ENCODE peak calls at places on chromosome 21, in eight cellular contexts. Z, N, A, Q, X, P, B and L are unnamed samples. For H3K4me1, the result is how much of the 10 kb centered on the place peaks cover.

GRCh38 chr21:45987121-45987711 is 5.6 kb downstream of the COL6A1 start:
- DNase-seq in B (peak), Z (peak), P (no peak), X (peak), Q (no peak), A (peak), N (no peak), L (peak)

GRCh38 chr21:15243356-15243755 is 178.6 kb upstream of the NRIP1 start:
- DNase-seq in B (no peak), Q (no peak), N (no peak), A (no peak), P (no peak), Z (no peak), X (no peak), L (no peak)

GRCh38 chr21:25568230-25568629 is 39.1 kb downstream of the MRPL39 start:
- DNase-seq in P (no peak), Z (peak), B (peak), N (peak), Q (no peak), A (no peak), X (no peak), L (peak)

GRCh38 chr21:27636671-27637070 is 669.8 kb upstream of the ADAMTS5 start:
- DNase-seq in Q (no peak), Z (no peak), P (no peak), A (no peak), X (no peak), B (no peak), N (no peak), L (no peak)

GRCh38 chr21:46217511-46218196 is 10.9 kb downstream of the LSS start:
- DNase-seq in B (peak), Q (no peak), N (no peak), P (no peak), A (peak), X (no peak), Z (no peak), L (no peak)

GRCh38 chr21:36183144-36183795 is 26.6 kb downstream of the DOP1B start:
- DNase-seq in P (no peak), N (no peak), B (no peak), Z (no peak), A (no peak), X (peak), Q (no peak), L (no peak)

GRCh38 chr21:34826818-34827217 is 158.0 kb downstream of the CLIC6 start:
- DNase-seq in B (no peak), N (peak), Q (no peak), Z (no peak), P (no peak), X (peak), A (no peak), L (no peak)

GRCh38 chr21:25563399-25564116 is 43.7 kb downstream of the MRPL39 start:
- DNase-seq in X (no peak), B (no peak), Q (no peak), A (no peak), N (no peak), P (no peak), Z (no peak), L (no peak)

GRCh38 chr21:20258542-20258941 is 739.7 kb upstream of the NCAM2 start:
- DNase-seq in B (no peak), N (no peak), P (no peak), Q (peak), Z (no peak), X (no peak), A (no peak), L (no peak)

GRCh38 chr21:45542667-45543370 is 579 bp upstream of the SLC19A1 start:
- DNase-seq in P (peak), B (peak), N (peak), Z (peak), A (peak), X (peak), Q (no peak), L (peak)

GRCh38 chr21:17101696-17102095 is 411.1 kb upstream of the CXADR start:
- DNase-seq in Q (no peak), Z (no peak), B (no peak), P (no peak), A (no peak), N (no peak), X (no peak), L (no peak)

GRCh38 chr21:14259669-14260458 is 43.9 kb downstream of the RBM11 start:
- DNase-seq in N (no peak), Z (no peak), Q (peak), X (no peak), P (no peak), A (no peak), B (no peak), L (no peak)

GRCh38 chr21:35743571-35743970 is 316.8 kb downstream of the SETD4 start:
- DNase-seq in N (no peak), Z (no peak), Q (no peak), P (no peak), X (no peak), A (no peak), B (no peak), L (no peak)

GRCh38 chr21:14759285-14759684 is 213.2 kb upstream of the SAMSN1 start:
- DNase-seq in P (no peak), Z (no peak), B (no peak), X (no peak), Q (no peak), N (no peak), A (no peak), L (no peak)

GRCh38 chr21:27406297-27407009 is 439.6 kb upstream of the ADAMTS5 start:
- DNase-seq in A (no peak), P (no peak), Z (no peak), Q (no peak), N (no peak), X (no peak), B (no peak), L (no peak)

GRCh38 chr21:43269461-43269860 is 100.7 kb downstream of the CRYAA start:
- DNase-seq in A (no peak), X (no peak), B (no peak), N (no peak), Z (peak), Q (peak), P (no peak), L (no peak)

GRCh38 chr21:17461014-17461413 is 51.8 kb upstream of the CXADR start:
- DNase-seq in X (no peak), Q (no peak), Z (peak), P (no peak), A (peak), N (no peak), B (no peak), L (peak)

GRCh38 chr21:26095131-26095530 is 75.4 kb downstream of the APP start:
- DNase-seq in X (no peak), P (no peak), Z (no peak), A (no peak), N (no peak), Q (no peak), B (no peak), L (no peak)

GRCh38 chr21:17051054-17051453 is 461.8 kb upstream of the CXADR start:
- DNase-seq in Q (no peak), Z (no peak), X (no peak), A (peak), P (no peak), B (no peak), N (no peak), L (no peak)

GRCh38 chr21:43306911-43307676 is 119.8 kb downstream of the SIK1 start:
- DNase-seq in P (peak), A (no peak), B (peak), Z (peak), X (no peak), N (no peak), Q (peak), L (peak)

GRCh38 chr21:43893536-43894205 is 28.6 kb downstream of the AGPAT3 start:
- DNase-seq in B (peak), N (no peak), A (no peak), Q (no peak), Z (no peak), P (peak), X (no peak), L (no peak)

GRCh38 chr21:32599146-32599925 is 12.8 kb downstream of the CFAP298 start:
- DNase-seq in Q (no peak), A (no peak), X (no peak), N (peak), B (no peak), P (no peak), Z (no peak), L (peak)

GRCh38 chr21:37064841-37065240 is 8.0 kb downstream of the PIGP start:
- DNase-seq in N (no peak), Q (no peak), A (no peak), Z (no peak), X (no peak), P (no peak), B (no peak), L (no peak)

GRCh38 chr21:36791695-36792451 is 93.0 kb downstream of the SIM2 start:
- DNase-seq in Z (peak), N (no peak), P (no peak), X (no peak), A (no peak), Q (no peak), B (no peak), L (peak)

GRCh38 chr21:33801424-33802405 is 113.9 kb downstream of the ATP5PO start:
- DNase-seq in N (peak), B (no peak), A (no peak), Z (no peak), X (peak), P (peak), Q (no peak), L (no peak)
- H3K27ac ChIP-seq in N (peak), B (peak), A (peak), Z (no peak), X (peak), P (peak), Q (no peak), L (peak)

GRCh38 chr21:41247976-41248545 is 68.5 kb upstream of the FAM3B start:
- DNase-seq in N (no peak), Z (no peak), X (no peak), P (no peak), B (no peak), A (no peak), Q (no peak), L (no peak)
- TF ChIP-seq POLR2A in N (no peak), Z (no peak), X (no peak), P (no peak), B (no peak), A (no peak), Q (no peak), L (no peak)

GRCh38 chr21:42030311-42030710 is 20.2 kb upstream of the ZBTB21 start:
- DNase-seq in A (no peak), X (peak), Q (no peak), B (peak), N (no peak), Z (no peak), P (no peak), L (no peak)

GRCh38 chr21:42032968-42033367 is 22.8 kb upstream of the ZBTB21 start:
- DNase-seq in P (no peak), B (no peak), A (no peak), X (no peak), Q (no peak), Z (no peak), N (no peak), L (no peak)

GRCh38 chr21:42031816-42032215 is 21.7 kb upstream of the ZBTB21 start:
- DNase-seq in Z (no peak), Q (no peak), N (no peak), B (no peak), P (no peak), X (no peak), A (no peak), L (no peak)

GRCh38 chr21:42031241-42031640 is 21.1 kb upstream of the ZBTB21 start:
- DNase-seq in B (peak), A (no peak), X (no peak), Q (no peak), P (no peak), N (no peak), Z (no peak), L (no peak)

DNA sequence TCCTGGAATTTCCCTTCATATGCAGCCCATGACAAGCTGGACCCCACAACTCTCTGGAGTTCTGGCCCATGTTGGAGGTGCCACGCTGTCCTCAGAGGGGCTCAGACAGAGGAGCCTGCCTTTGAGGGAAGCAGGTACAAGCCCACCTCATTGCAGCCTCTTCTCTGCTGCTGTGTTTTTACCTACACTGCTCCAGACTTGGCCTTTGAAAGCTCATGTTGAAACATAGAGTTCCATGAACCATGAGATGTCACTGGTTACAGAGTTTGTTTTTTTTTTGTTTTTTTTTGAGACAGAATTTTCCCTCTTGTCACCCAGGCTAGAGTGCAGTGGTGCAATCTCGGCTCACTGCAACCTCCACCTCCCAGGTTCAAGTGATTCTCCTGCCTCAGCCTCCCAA is 22.1 kb upstream of the ZBTB21 start:
- DNase-seq in X (no peak), A (no peak), Q (no peak), N (no peak), P (no peak), B (no peak), Z (no peak), L (no peak)
- H3K4me1 ChIP-seq in X (under half), A (under half), Q (under half), N (under half), P (under half), B (under half), Z (under half), L (under half)

GRCh38 chr21:29896884-29897283 is 42.9 kb downstream of the GRIK1 start:
- DNase-seq in Z (no peak), A (no peak), B (no peak), P (no peak), X (no peak), Q (no peak), N (no peak), L (no peak)
- H3K27ac ChIP-seq in Z (no peak), A (no peak), B (no peak), P (no peak), X (no peak), Q (no peak), N (no peak), L (no peak)